ENCODE peak calls at places on chromosomes 12 and 14, in ten cellular contexts. Y, D, W, A, B, F, O, I, E and M are unnamed samples.

GRCh38 chr12:550473-551260 is 90.9 kb downstream of the B4GALNT3 start:
- DNase-seq in Y (no peak), D (no peak), W (no peak), A (no peak), B (no peak), F (no peak), O (no peak), I (no peak), E (no peak), M (no peak)

GRCh38 chr12:68932701-68933563 is at the start of gene CPM:
- DNase-seq in Y (peak), D (peak), W (peak), A (peak), B (peak), F (peak), O (peak), I (peak), E (peak), M (peak)

GRCh38 chr12:127230843-127231260 is 1036.1 kb upstream of the TMEM132C start:
- DNase-seq in Y (no peak), D (no peak), W (peak), A (peak), B (no peak), F (no peak), O (peak), I (peak), E (no peak), M (no peak)

GRCh38 chr14:91350483-91350812 is 67.2 kb downstream of the CCDC88C start:
- DNase-seq in Y (no peak), D (no peak), W (no peak), A (no peak), B (no peak), F (no peak), O (no peak), I (no peak), E (no peak), M (no peak)

GRCh38 chr14:96273629-96274028 is 17.6 kb downstream of the BDKRB1 start:
- DNase-seq in Y (no peak), D (no peak), W (no peak), A (no peak), B (no peak), F (no peak), O (no peak), I (no peak), E (no peak), M (no peak)

GRCh38 chr12:41507286-41507685 is 319.2 kb downstream of the PDZRN4 start:
- DNase-seq in Y (no peak), D (no peak), W (no peak), A (no peak), B (no peak), F (no peak), O (no peak), I (no peak), E (no peak), M (no peak)

GRCh38 chr12:52816189-52816588 is 2.3 kb upstream of the KRT4 start:
- DNase-seq in Y (no peak), D (no peak), W (no peak), A (no peak), B (no peak), F (no peak), O (no peak), I (no peak), E (no peak), M (no peak)

GRCh38 chr14:96357216-96357615 is 5.9 kb downstream of the ATG2B start:
- DNase-seq in Y (no peak), D (no peak), W (no peak), A (no peak), B (no peak), F (no peak), O (no peak), I (no peak), E (no peak), M (no peak)

GRCh38 chr12:124648710-124649384 is 81.4 kb upstream of the NCOR2 start:
- DNase-seq in Y (no peak), D (no peak), W (no peak), A (no peak), B (no peak), F (no peak), O (no peak), I (no peak), E (no peak), M (no peak)

GRCh38 chr14:97408937-97409860 is 612.0 kb downstream of the VRK1 start:
- DNase-seq in Y (no peak), D (peak), W (no peak), A (no peak), B (no peak), F (no peak), O (no peak), I (no peak), E (no peak), M (no peak)

GRCh38 chr12:65540140-65540539 is 261.7 kb downstream of the MSRB3 start:
- DNase-seq in Y (no peak), D (no peak), W (no peak), A (no peak), B (no peak), F (no peak), O (no peak), I (no peak), E (no peak), M (no peak)

GRCh38 chr12:5441497-5442236 is 9.8 kb downstream of the NTF3 start:
- DNase-seq in Y (no peak), D (no peak), W (no peak), A (peak), B (no peak), F (no peak), O (peak), I (peak), E (no peak), M (no peak)

GRCh38 chr14:59829469-59829868 is 41.1 kb downstream of the RTN1 start:
- DNase-seq in Y (no peak), D (no peak), W (no peak), A (peak), B (no peak), F (no peak), O (no peak), I (no peak), E (no peak), M (no peak)

GRCh38 chr14:61588419-61588901 is 106.9 kb upstream of the HIF1A start:
- DNase-seq in Y (no peak), D (no peak), W (peak), A (peak), B (no peak), F (no peak), O (no peak), I (peak), E (no peak), M (no peak)